ENCODE peak calls at places on chromosomes 16 and 17, in four cellular contexts. X is HCT116, G is H1, Z is A549. K is an unnamed sample.

GRCh38 chr17:77098884-77099545 is 41.8 kb upstream of the SEC14L1 start:
- DNase-seq in X (no peak), G (no peak), Z (no peak), K (peak; percentile 82)

GRCh38 chr17:80991645-80992076 is at the start of gene CHMP6:
- DNase-seq in X (peak; percentile 76), G (peak; percentile 85), Z (peak; percentile 85), K (peak; percentile 84)

GRCh38 chr16:17743158-17743557 is 272.4 kb upstream of the XYLT1 start:
- DNase-seq in X (no peak), G (no peak), Z (no peak), K (no peak)

GRCh38 chr16:29891525-29892457 is 7.6 kb downstream of the SEZ6L2 start:
- DNase-seq in X (no peak), G (no peak), Z (no peak), K (peak; percentile 69)

GRCh38 chr16:54430491-54431030 is 144.0 kb upstream of the IRX3 start:
- DNase-seq in X (no peak), G (no peak), Z (no peak), K (peak; percentile 54)

GRCh38 chr17:3590231-3590630 is 19.0 kb downstream of the TRPV1 start:
- DNase-seq in X (no peak), G (no peak), Z (no peak), K (no peak)

GRCh38 chr16:70694088-70694487 is 8.2 kb upstream of the MTSS2 start:
- DNase-seq in X (no peak), G (no peak), Z (peak; percentile 95), K (no peak)

GRCh38 chr16:30907064-30907463 is 10.7 kb downstream of the CTF1 start:
- DNase-seq in X (no peak), G (no peak), Z (no peak), K (no peak)

GRCh38 chr17:48647103-48647963 is 21.2 kb upstream of the HOXB9 start:
- DNase-seq in X (no peak), G (peak; percentile 73), Z (peak; percentile 71), K (peak; percentile 26)

GRCh38 chr17:77963441-77963840 is 4.9 kb downstream of the TNRC6C start:
- DNase-seq in X (no peak), G (no peak), Z (no peak), K (peak; percentile 55)

GRCh38 chr16:72565137-72565536 is 393.2 kb upstream of the PMFBP1 start:
- DNase-seq in X (no peak), G (no peak), Z (no peak), K (no peak)

GRCh38 chr17:42193216-42194132 is 820 bp downstream of the GHDC start:
- DNase-seq in X (no peak), G (no peak), Z (no peak), K (no peak)

GRCh38 chr16:67528222-67528869 is at the start of gene RIPOR1:
- DNase-seq in X (no peak), G (peak; percentile 67), Z (peak; percentile 80), K (peak; percentile 61)

GRCh38 chr16:15906439-15906838 is 18.0 kb upstream of the CEP20 start:
- DNase-seq in X (no peak), G (no peak), Z (no peak), K (no peak)

GRCh38 chr17:40065771-40066510 is 3.2 kb downstream of the THRA start:
- DNase-seq in X (no peak), G (no peak), Z (no peak), K (no peak)

GRCh38 chr17:9329251-9329921 is 246.2 kb downstream of the STX8 start:
- DNase-seq in X (no peak), G (peak; percentile 48), Z (no peak), K (no peak)

GRCh38 chr16:29675811-29676643 is 3.0 kb upstream of the QPRT start:
- DNase-seq in X (peak; percentile 24), G (no peak), Z (peak; percentile 37), K (peak; percentile 75)

GRCh38 chr16:88428616-88429386 is 24.3 kb upstream of the ZFPM1 start:
- DNase-seq in X (no peak), G (no peak), Z (no peak), K (no peak)

GRCh38 chr16:3952342-3953131 is 72.0 kb upstream of the CREBBP start:
- DNase-seq in X (no peak), G (no peak), Z (no peak), K (peak; percentile 95)

GRCh38 chr17:78391843-78392242 is 13.4 kb downstream of the PGS1 start:
- DNase-seq in X (peak; percentile 13), G (no peak), Z (no peak), K (no peak)

GRCh38 chr16:59296002-59296401 is 561.9 kb upstream of the GOT2 start:
- DNase-seq in X (no peak), G (no peak), Z (no peak), K (no peak)

GRCh38 chr16:84503751-84504395 is 586 bp downstream of the MEAK7 start:
- DNase-seq in X (no peak), G (no peak), Z (no peak), K (peak; percentile 17)

GRCh38 chr17:80777274-80777673 is 214.4 kb upstream of the CHMP6 start:
- DNase-seq in X (no peak), G (no peak), Z (no peak), K (no peak)

GRCh38 chr16:85395207-85395912 is 217.8 kb upstream of the GSE1 start:
- DNase-seq in X (peak; percentile 92), G (peak; percentile 49), Z (peak; percentile 86), K (peak; percentile 94)

DNA sequence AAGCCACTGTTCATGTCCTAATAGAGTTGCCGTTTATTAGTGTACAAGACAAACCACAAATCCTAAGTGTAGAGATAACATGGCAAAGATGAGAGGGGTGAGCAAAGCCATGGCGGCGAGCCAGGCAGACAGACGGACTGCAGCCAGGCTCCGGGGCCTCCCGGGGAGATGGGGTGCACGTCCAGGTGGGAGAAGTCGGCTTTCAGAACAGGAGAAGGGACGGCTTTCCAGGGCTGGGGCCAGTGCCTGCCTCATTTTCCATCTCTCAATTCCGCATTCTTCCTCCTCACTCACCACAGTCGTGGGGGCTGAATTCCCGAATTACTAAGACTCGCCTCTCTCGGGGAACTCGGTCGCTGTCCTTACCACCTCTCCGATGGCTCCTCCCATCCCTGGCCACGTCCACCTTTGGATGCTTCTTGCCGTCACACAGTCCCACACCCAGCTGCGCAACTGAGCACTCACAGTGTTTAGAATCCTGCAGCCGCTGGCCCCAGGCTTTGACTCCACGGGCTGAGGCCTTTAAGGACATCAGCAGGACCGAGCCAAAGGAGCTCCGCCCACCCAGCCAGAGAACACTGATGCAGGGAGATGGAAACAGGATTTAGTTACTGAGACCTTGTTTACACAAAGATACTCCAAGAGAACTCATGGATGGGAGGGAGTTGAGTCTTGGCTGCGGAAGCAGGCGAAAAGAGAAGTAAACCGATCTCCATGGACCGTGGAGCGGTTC is 59.7 kb downstream of the RNF112 start:
- DNase-seq in X (no peak), G (peak; percentile 63), Z (no peak), K (no peak)
- TF ChIP-seq MAX in X (no peak), G (no peak), Z (no peak), K (no peak)

DNA sequence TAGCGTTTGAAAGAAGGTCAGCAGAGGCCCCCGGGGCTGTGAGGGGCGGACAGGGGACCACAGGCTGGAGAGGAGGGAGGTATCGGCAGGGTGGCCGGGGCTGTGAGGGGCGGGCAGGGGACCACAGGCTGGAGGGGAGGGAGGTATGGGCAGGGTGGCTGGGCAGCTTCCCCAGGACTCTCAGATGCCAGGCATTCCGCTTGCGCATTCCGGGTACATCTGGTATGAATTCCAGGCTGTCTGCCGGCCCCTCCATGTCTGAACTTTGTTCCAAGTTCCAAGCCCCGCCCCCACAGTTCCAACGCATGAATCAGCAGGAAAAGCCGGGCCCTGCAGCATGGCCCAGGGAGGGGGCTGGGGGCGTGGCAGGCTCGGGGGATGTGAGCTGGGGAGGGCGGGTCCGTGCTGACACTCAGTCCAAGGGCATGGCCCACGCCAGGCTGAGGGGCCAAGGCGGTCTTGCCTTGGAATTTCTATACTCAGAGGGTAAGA is 4.4 kb upstream of the TLCD2 start:
- DNase-seq in X (peak; percentile 74), G (peak; percentile 92), Z (peak; percentile 95), K (peak; percentile 54)
- TF ChIP-seq MAX in X (peak; percentile 77), G (no peak), Z (peak; percentile 88), K (no peak)

GRCh38 chr17:58520843-58521430 is 6.5 kb upstream of the MTMR4 start:
- DNase-seq in X (no peak), G (peak; percentile 62), Z (no peak), K (peak; percentile 41)
- TF ChIP-seq MAX in X (no peak), G (peak; percentile 26), Z (no peak), K (no peak)

DNA sequence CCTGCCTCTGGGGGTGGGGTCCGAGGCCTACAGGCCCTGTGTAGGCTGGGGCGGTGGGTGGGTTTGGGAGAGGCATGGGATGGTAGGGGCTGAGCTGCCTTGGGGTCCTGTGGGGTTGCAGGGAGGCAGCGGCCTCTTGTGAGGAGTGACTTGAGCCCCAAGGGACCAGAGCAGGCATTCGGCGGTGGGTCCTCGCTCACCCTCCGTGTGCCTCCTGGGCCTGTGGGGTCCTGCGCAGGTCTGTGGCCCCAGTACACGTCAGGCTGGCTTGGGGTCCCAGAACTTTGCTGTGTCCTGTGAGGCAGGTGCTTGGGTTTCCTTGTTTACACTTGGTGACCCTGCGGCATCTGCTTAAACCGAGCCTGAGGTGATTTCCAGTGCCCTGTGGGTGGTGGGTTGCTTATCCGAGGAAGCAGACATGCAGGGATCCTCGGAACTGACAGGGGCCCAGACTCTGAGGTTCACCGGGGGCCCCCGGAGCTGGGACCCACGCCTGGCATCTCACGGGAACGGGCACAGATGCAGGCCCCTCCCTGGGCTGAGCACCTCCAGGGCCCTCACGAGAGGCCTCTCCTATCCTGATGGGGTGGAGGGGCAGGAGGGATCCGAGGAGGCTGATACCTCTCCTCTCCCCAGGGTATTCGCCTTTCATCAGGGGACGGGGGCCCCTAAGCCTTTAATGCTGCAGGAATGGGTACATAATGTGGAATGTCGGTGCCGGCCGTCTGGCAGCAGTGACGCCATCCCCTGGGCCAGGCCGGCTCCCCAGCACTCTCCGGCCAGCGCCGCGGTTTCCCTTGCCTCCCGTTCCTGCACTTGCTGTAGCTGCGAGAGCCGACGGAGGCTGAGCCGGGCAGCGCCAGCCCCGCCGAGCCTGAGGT is 7.7 kb downstream of the METRNL start:
- DNase-seq in X (no peak), G (no peak), Z (no peak), K (no peak)
- TF ChIP-seq MAX in X (no peak), G (no peak), Z (no peak), K (no peak)

DNA sequence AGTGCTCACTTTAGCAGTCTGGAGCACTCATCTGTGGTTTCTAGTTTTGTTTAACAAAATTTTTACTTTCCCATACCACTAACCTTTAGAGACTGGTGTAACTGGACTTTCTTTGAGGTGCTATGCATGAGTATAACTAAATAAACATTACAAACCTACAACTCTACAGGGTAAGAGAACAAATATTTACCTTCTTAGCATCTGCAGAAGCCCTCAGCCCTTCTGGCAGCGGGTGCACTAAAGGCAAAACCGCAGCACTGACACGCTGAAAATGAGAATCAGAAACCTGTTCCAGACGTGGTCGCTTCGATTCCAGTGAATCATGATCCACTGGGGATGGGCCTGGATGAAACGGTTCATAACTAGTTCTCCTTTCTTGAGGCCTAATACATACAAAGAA is 43.7 kb downstream of the NCOR1 start:
- DNase-seq in X (no peak), G (no peak), Z (peak; percentile 50), K (no peak)
- TF ChIP-seq MAX in X (no peak), G (no peak), Z (peak; percentile 21), K (no peak)